ENCODE peak calls at places on chromosomes 3 and 15, in six cellular contexts. One of them, this sample, is unnamed.

GRCh38 chr15:89633585-89633984 is 21.7 kb downstream of the KIF7 start:
- DNase-seq in right cardiac atrium: peak; percentile 52
- DNase-seq in A549: no peak
- DNase-seq in mammary epithelial cell: no peak
- DNase-seq in endothelial cell of umbilical vein: no peak
- DNase-seq in mesenchymal stem cell: no peak
- DNase-seq in this sample: no peak

GRCh38 chr3:64715211-64715982 is 27.6 kb upstream of the ADAMTS9 start:
- DNase-seq in mesenchymal stem cell: no peak
- DNase-seq in right cardiac atrium: no peak
- DNase-seq in A549: no peak
- DNase-seq in mammary epithelial cell: no peak
- DNase-seq in endothelial cell of umbilical vein: no peak
- DNase-seq in this sample: no peak

GRCh38 chr3:41318520-41318919 is 119.2 kb downstream of the CTNNB1 start:
- DNase-seq in A549: no peak
- DNase-seq in mammary epithelial cell: peak; percentile 27
- DNase-seq in right cardiac atrium: no peak
- DNase-seq in endothelial cell of umbilical vein: no peak
- DNase-seq in mesenchymal stem cell: peak; percentile 35
- DNase-seq in this sample: no peak

GRCh38 chr15:35281515-35281914 is 196.4 kb upstream of the NANOGP8 start:
- DNase-seq in mesenchymal stem cell: peak; percentile 20
- DNase-seq in right cardiac atrium: no peak
- DNase-seq in mammary epithelial cell: peak; percentile 46
- DNase-seq in endothelial cell of umbilical vein: no peak
- DNase-seq in A549: no peak
- DNase-seq in this sample: no peak

GRCh38 chr3:192409203-192409837 is 318.0 kb downstream of the FGF12 start:
- DNase-seq in right cardiac atrium: peak; percentile 77
- DNase-seq in mesenchymal stem cell: peak; percentile 31
- DNase-seq in mammary epithelial cell: peak; percentile 23
- DNase-seq in A549: peak; percentile 40
- DNase-seq in endothelial cell of umbilical vein: peak; percentile 57
- DNase-seq in this sample: peak; percentile 75

GRCh38 chr3:31191354-31191753 is 296.9 kb upstream of the GADL1 start:
- DNase-seq in mesenchymal stem cell: no peak
- DNase-seq in A549: no peak
- DNase-seq in mammary epithelial cell: no peak
- DNase-seq in right cardiac atrium: no peak
- DNase-seq in endothelial cell of umbilical vein: no peak
- DNase-seq in this sample: no peak

GRCh38 chr3:118978393-118978758 is 56.3 kb downstream of the IGSF11 start:
- DNase-seq in mammary epithelial cell: no peak
- DNase-seq in right cardiac atrium: no peak
- DNase-seq in endothelial cell of umbilical vein: no peak
- DNase-seq in mesenchymal stem cell: no peak
- DNase-seq in A549: no peak
- DNase-seq in this sample: no peak

GRCh38 chr3:29005862-29006261 is 275.0 kb upstream of the RBMS3 start:
- DNase-seq in mesenchymal stem cell: no peak
- DNase-seq in endothelial cell of umbilical vein: no peak
- DNase-seq in A549: no peak
- DNase-seq in right cardiac atrium: no peak
- DNase-seq in mammary epithelial cell: no peak
- DNase-seq in this sample: no peak

GRCh38 chr3:176416870-176417269 is 780.4 kb downstream of the TBL1XR1 start:
- DNase-seq in mesenchymal stem cell: no peak
- DNase-seq in mammary epithelial cell: no peak
- DNase-seq in endothelial cell of umbilical vein: no peak
- DNase-seq in A549: no peak
- DNase-seq in right cardiac atrium: no peak
- DNase-seq in this sample: no peak

GRCh38 chr3:11820540-11821041 is 26.1 kb downstream of the TAMM41 start:
- DNase-seq in right cardiac atrium: no peak
- DNase-seq in A549: no peak
- DNase-seq in endothelial cell of umbilical vein: peak; percentile 57
- DNase-seq in mammary epithelial cell: no peak
- DNase-seq in mesenchymal stem cell: peak; percentile 48
- DNase-seq in this sample: peak; percentile 16

GRCh38 chr15:32872606-32873291 is 154.9 kb downstream of the GREM1 start:
- DNase-seq in endothelial cell of umbilical vein: no peak
- DNase-seq in A549: no peak
- DNase-seq in mammary epithelial cell: no peak
- DNase-seq in mesenchymal stem cell: peak; percentile 97
- DNase-seq in right cardiac atrium: peak; percentile 75
- DNase-seq in this sample: no peak

GRCh38 chr15:56835598-56836275 is 82.7 kb upstream of the TCF12 start:
- DNase-seq in A549: no peak
- DNase-seq in right cardiac atrium: no peak
- DNase-seq in endothelial cell of umbilical vein: no peak
- DNase-seq in mesenchymal stem cell: no peak
- DNase-seq in mammary epithelial cell: no peak
- DNase-seq in this sample: no peak

DNA sequence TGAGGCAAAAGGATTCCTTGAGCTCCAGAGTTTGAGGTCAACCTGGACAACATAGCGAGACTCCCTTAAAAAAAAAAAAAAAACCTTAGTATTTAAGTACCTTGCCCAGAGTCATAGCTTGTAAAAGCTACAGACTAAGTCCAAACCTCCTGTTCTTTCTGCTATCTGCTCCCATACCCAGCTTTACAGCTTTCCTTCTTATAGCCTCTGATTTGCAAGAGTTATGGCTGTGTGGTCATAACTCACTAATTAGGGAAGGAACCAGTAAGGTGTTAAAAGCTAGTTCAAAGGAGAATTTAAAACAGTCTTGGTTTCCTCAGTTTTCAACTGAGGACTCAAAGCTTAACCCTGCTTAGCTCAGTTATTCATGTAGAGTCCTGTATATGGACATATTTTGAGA is 135.6 kb upstream of the SMAD3 start:
- DNase-seq in A549: no peak
- DNase-seq in endothelial cell of umbilical vein: no peak
- DNase-seq in mesenchymal stem cell: no peak
- DNase-seq in right cardiac atrium: no peak
- DNase-seq in mammary epithelial cell: no peak
- DNase-seq in this sample: no peak
- H3K27ac ChIP-seq in A549: peak overlapping the region; percentile 91
- H3K27ac ChIP-seq in endothelial cell of umbilical vein: no peak overlapping the region
- H3K27ac ChIP-seq in mesenchymal stem cell: no peak overlapping the region
- H3K27ac ChIP-seq in right cardiac atrium: no peak overlapping the region
- H3K27ac ChIP-seq in mammary epithelial cell: no peak overlapping the region
- H3K27ac ChIP-seq in this sample: no peak overlapping the region

GRCh38 chr15:83285284-83285978 is 967 bp upstream of the BNC1 start:
- DNase-seq in endothelial cell of umbilical vein: no peak
- DNase-seq in mammary epithelial cell: peak; percentile 55
- DNase-seq in A549: no peak
- DNase-seq in right cardiac atrium: peak; percentile 39
- DNase-seq in mesenchymal stem cell: no peak
- DNase-seq in this sample: peak; percentile 21

GRCh38 chr15:83283813-83284562 is 476 bp downstream of the BNC1 start:
- DNase-seq in mammary epithelial cell: peak; percentile 54
- DNase-seq in A549: no peak
- DNase-seq in mesenchymal stem cell: peak; percentile 62
- DNase-seq in right cardiac atrium: peak; percentile 59
- DNase-seq in endothelial cell of umbilical vein: peak; percentile 42
- DNase-seq in this sample: peak; percentile 13

GRCh38 chr15:83284563-83285283 is at the start of gene BNC1:
- DNase-seq in mammary epithelial cell: peak; percentile 84
- DNase-seq in mesenchymal stem cell: peak; percentile 41
- DNase-seq in right cardiac atrium: peak; percentile 56
- DNase-seq in A549: no peak
- DNase-seq in endothelial cell of umbilical vein: peak; percentile 25
- DNase-seq in this sample: peak; percentile 52

GRCh38 chr15:83282859-83283812 is 1.3 kb downstream of the BNC1 start:
- DNase-seq in right cardiac atrium: peak; percentile 74
- DNase-seq in endothelial cell of umbilical vein: peak; percentile 47
- DNase-seq in mesenchymal stem cell: peak; percentile 73
- DNase-seq in mammary epithelial cell: peak; percentile 42
- DNase-seq in A549: no peak
- DNase-seq in this sample: peak; percentile 66

GRCh38 chr15:83282141-83282540 is 2.3 kb downstream of the BNC1 start:
- DNase-seq in right cardiac atrium: no peak
- DNase-seq in mammary epithelial cell: no peak
- DNase-seq in A549: no peak
- DNase-seq in mesenchymal stem cell: no peak
- DNase-seq in endothelial cell of umbilical vein: no peak
- DNase-seq in this sample: no peak
- H3K27ac ChIP-seq in right cardiac atrium: no peak overlapping the region
- H3K27ac ChIP-seq in mammary epithelial cell: peak overlapping the region; percentile 94
- H3K27ac ChIP-seq in A549: no peak overlapping the region
- H3K27ac ChIP-seq in mesenchymal stem cell: no peak overlapping the region
- H3K27ac ChIP-seq in endothelial cell of umbilical vein: no peak overlapping the region
- H3K27ac ChIP-seq in this sample: no peak overlapping the region

GRCh38 chr3:185537369-185537970 is 14.9 kb downstream of the LIPH start:
- DNase-seq in endothelial cell of umbilical vein: peak; percentile 64
- DNase-seq in mammary epithelial cell: peak; percentile 98
- DNase-seq in mesenchymal stem cell: peak; percentile 58
- DNase-seq in right cardiac atrium: peak; percentile 57
- DNase-seq in A549: peak; percentile 82
- DNase-seq in this sample: peak; percentile 66
- H3K27ac ChIP-seq in endothelial cell of umbilical vein: no peak overlapping the region
- H3K27ac ChIP-seq in mammary epithelial cell: peak overlapping the region; percentile 26
- H3K27ac ChIP-seq in mesenchymal stem cell: peak overlapping the region; percentile 89
- H3K27ac ChIP-seq in right cardiac atrium: no peak overlapping the region
- H3K27ac ChIP-seq in A549: peak overlapping the region; percentile 96
- H3K27ac ChIP-seq in this sample: no peak overlapping the region

DNA sequence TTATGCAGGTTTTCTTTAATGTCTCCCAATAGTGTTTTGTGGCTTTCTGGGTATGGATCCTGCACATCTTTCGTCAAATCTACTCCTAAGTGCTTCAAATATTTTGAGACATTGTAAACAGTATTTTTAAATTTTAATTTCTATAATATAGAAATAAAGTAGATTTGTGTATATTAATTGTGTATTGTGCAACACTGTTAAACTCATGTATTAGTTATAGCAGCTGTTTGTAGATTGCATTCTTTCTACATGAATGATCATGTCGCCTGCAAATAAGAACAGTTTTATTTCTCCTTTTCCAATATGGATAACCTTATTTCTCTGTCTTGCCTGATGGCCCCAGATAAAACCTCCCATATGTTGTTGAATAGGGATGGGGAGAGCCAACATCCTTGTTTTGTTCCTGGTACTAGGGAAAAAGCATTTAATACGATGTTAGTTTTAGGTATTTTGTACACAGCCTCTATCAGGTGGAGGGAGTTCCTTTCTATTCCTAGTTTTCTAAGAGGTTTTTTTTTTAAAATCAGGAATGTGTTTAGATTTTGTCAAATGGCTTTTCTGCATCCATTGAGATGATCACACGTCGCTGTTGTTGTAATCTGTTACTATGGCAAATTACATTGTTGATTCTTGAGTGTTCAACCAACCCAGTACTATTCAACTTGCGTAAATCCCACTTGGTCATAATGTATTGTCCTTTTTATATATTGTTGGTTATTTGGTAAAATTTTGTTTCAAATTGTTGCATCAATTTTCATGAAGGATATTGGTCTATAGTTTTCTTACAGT is 71.1 kb upstream of the DGKG start:
- DNase-seq in right cardiac atrium: no peak
- DNase-seq in mammary epithelial cell: no peak
- DNase-seq in mesenchymal stem cell: peak; percentile 12
- DNase-seq in endothelial cell of umbilical vein: no peak
- DNase-seq in A549: no peak
- DNase-seq in this sample: no peak
- H3K27ac ChIP-seq in right cardiac atrium: no peak overlapping the region
- H3K27ac ChIP-seq in mammary epithelial cell: no peak overlapping the region
- H3K27ac ChIP-seq in mesenchymal stem cell: no peak overlapping the region
- H3K27ac ChIP-seq in endothelial cell of umbilical vein: no peak overlapping the region
- H3K27ac ChIP-seq in A549: no peak overlapping the region
- H3K27ac ChIP-seq in this sample: no peak overlapping the region

GRCh38 chr3:39050020-39050419 is 1.7 kb downstream of the SCN11A start:
- DNase-seq in mesenchymal stem cell: no peak
- DNase-seq in A549: no peak
- DNase-seq in mammary epithelial cell: no peak
- DNase-seq in right cardiac atrium: no peak
- DNase-seq in endothelial cell of umbilical vein: no peak
- DNase-seq in this sample: no peak

GRCh38 chr3:39051649-39052557 is at the start of the genes SCN11A and WDR48:
- DNase-seq in endothelial cell of umbilical vein: peak; percentile 92
- DNase-seq in A549: peak; percentile 87
- DNase-seq in mammary epithelial cell: peak; percentile 84
- DNase-seq in right cardiac atrium: peak; percentile 97
- DNase-seq in mesenchymal stem cell: peak; percentile 94
- DNase-seq in this sample: peak; percentile 98

GRCh38 chr3:39056151-39056550 is 4.3 kb downstream of the WDR48 start:
- DNase-seq in endothelial cell of umbilical vein: no peak
- DNase-seq in A549: no peak
- DNase-seq in mesenchymal stem cell: no peak
- DNase-seq in mammary epithelial cell: no peak
- DNase-seq in right cardiac atrium: no peak
- DNase-seq in this sample: no peak

DNA sequence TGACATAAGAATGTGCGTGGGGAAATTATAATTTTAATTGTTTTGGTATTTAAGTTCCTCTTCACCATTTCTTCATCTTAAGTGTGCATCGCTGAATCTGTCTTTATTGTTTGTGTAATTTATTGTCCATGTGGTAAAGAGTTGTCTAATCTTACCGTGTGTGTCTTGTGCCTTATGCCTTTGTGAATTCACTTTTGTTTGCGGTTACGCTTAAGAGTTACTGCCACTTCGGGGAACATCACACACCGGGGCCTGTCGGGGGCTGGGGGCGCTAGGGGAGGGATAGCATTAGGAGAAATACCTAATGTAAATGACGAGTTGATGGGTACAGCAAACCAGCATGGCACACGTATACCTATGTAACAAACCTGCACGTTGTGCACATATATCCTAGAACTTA is 797 bp downstream of the WDR48 start:
- DNase-seq in mesenchymal stem cell: no peak
- DNase-seq in endothelial cell of umbilical vein: no peak
- DNase-seq in mammary epithelial cell: no peak
- DNase-seq in right cardiac atrium: no peak
- DNase-seq in A549: no peak
- DNase-seq in this sample: no peak
- H3K27ac ChIP-seq in mesenchymal stem cell: no peak overlapping the region
- H3K27ac ChIP-seq in endothelial cell of umbilical vein: peak overlapping the region; percentile 58
- H3K27ac ChIP-seq in mammary epithelial cell: peak overlapping the region; percentile 76
- H3K27ac ChIP-seq in right cardiac atrium: no peak overlapping the region
- H3K27ac ChIP-seq in A549: peak overlapping the region; percentile 93
- H3K27ac ChIP-seq in this sample: no peak overlapping the region

GRCh38 chr3:25428003-25428861 is at the start of gene RARB:
- DNase-seq in mammary epithelial cell: peak; percentile 90
- DNase-seq in right cardiac atrium: peak; percentile 87
- DNase-seq in mesenchymal stem cell: peak; percentile 93
- DNase-seq in endothelial cell of umbilical vein: peak; percentile 98
- DNase-seq in A549: peak; percentile 80
- DNase-seq in this sample: peak; percentile 89
- H3K27ac ChIP-seq in mammary epithelial cell: no peak within 1 kb of the TSS
- H3K27ac ChIP-seq in right cardiac atrium: peak within 1 kb of the TSS; percentile 100
- H3K27ac ChIP-seq in mesenchymal stem cell: peak within 1 kb of the TSS; percentile 62
- H3K27ac ChIP-seq in endothelial cell of umbilical vein: peak within 1 kb of the TSS; percentile 96
- H3K27ac ChIP-seq in A549: peak within 1 kb of the TSS; percentile 92
- H3K27ac ChIP-seq in this sample: peak within 1 kb of the TSS; percentile 40

This sample was measured in mesendoderm.